ENCODE peak calls at places on chromosomes 2 and 18, in four cellular contexts. G, C, K and X are unnamed samples.

GRCh38 chr2:19559596-19560240 is 201.3 kb upstream of the OSR1 start:
- DNase-seq in G (no peak), K (no peak), C (no peak), X (peak; percentile 10)

GRCh38 chr2:36485521-36485920 is 112.4 kb downstream of the FEZ2 start:
- DNase-seq in G (no peak), C (peak; percentile 84), K (no peak), X (no peak)

GRCh38 chr2:8307779-8308178 is 374.1 kb upstream of the ID2 start:
- DNase-seq in C (no peak), K (no peak), G (no peak), X (no peak)

GRCh38 chr2:190819835-190820234 is 60.8 kb upstream of the GLS start:
- DNase-seq in G (no peak), K (no peak), C (no peak), X (no peak)

GRCh38 chr2:59413751-59414570 is 1139.5 kb downstream of the BCL11A start:
- DNase-seq in G (no peak), C (no peak), K (no peak), X (no peak)

GRCh38 chr2:233105156-233105895 is 45.2 kb downstream of the INPP5D start:
- DNase-seq in G (no peak), K (no peak), C (no peak), X (no peak)

GRCh38 chr18:49052891-49053644 is 102.3 kb upstream of the SMAD7 start:
- DNase-seq in C (no peak), G (no peak), K (no peak), X (peak; percentile 46)

GRCh38 chr2:96202152-96202856 is 6.3 kb downstream of the STARD7 start:
- DNase-seq in C (no peak), G (no peak), K (no peak), X (no peak)

GRCh38 chr2:54975175-54975574 is 75.1 kb downstream of the RTN4 start:
- DNase-seq in G (no peak), K (no peak), C (no peak), X (no peak)

GRCh38 chr2:216485745-216486144 is 12.9 kb upstream of the RPL37A start:
- DNase-seq in K (no peak), G (no peak), C (no peak), X (no peak)